ENCODE peak calls at places on chromosomes 6 and 20, in eight cellular contexts. E is choroid plexus epithelial cell, D is sigmoid colon, B is endothelial cell, F is progenitor cell of endocrine pancreas, K is DND-41, T is BJ, I is astrocyte of the spinal cord. W is an unnamed sample.

GRCh38 chr6:5598123-5598522 is 336.8 kb downstream of the FARS2 start:
- DNase-seq in F (no peak), B (no peak), E (no peak), K (no peak), T (no peak), I (no peak), D (no peak), W (no peak)

GRCh38 chr6:105080279-105080678 is 99.5 kb downstream of the POPDC3 start:
- DNase-seq in K (no peak), T (no peak), E (no peak), B (no peak), D (no peak), F (no peak), I (no peak), W (no peak)

GRCh38 chr6:166675736-166676135 is 48.7 kb upstream of the RPS6KA2 start:
- DNase-seq in F (no peak), D (no peak), K (no peak), T (no peak), B (no peak), I (no peak), E (no peak), W (no peak)

GRCh38 chr6:96927660-96928059 is 3.1 kb downstream of the KLHL32 start:
- DNase-seq in K (no peak), E (no peak), B (no peak), D (no peak), F (no peak), T (no peak), I (no peak), W (no peak)

GRCh38 chr6:131862486-131862885 is 54.7 kb downstream of the ENPP1 start:
- DNase-seq in D (no peak), K (no peak), E (no peak), F (no peak), B (no peak), T (no peak), I (no peak), W (no peak)

GRCh38 chr6:170091000-170091638 is 199.8 kb downstream of the DLL1 start:
- DNase-seq in E (no peak), T (no peak), I (no peak), D (peak), F (no peak), K (no peak), B (no peak), W (no peak)

GRCh38 chr6:40456390-40457013 is 130.7 kb downstream of the LRFN2 start:
- DNase-seq in T (no peak), F (no peak), E (no peak), K (no peak), I (no peak), D (no peak), B (no peak), W (no peak)

GRCh38 chr20:24584538-24585356 is 115.3 kb downstream of the SYNDIG1 start:
- DNase-seq in K (no peak), D (no peak), I (peak), T (no peak), F (no peak), E (peak), B (no peak), W (no peak)

GRCh38 chr20:46694484-46694883 is 5.2 kb upstream of the TP53RK start:
- DNase-seq in E (peak), K (peak), I (peak), F (no peak), D (peak), B (no peak), T (no peak), W (no peak)

GRCh38 chr6:139961190-139961589 is 586.7 kb upstream of the CITED2 start:
- DNase-seq in F (no peak), K (no peak), E (no peak), T (no peak), I (no peak), D (no peak), B (no peak), W (no peak)

GRCh38 chr20:33423141-33423834 is 20.3 kb downstream of the SNTA1 start:
- DNase-seq in B (no peak), E (peak), T (peak), F (no peak), I (peak), D (peak), K (no peak), W (peak)

GRCh38 chr6:152300517-152300916 is 336.6 kb downstream of the SYNE1 start:
- DNase-seq in D (no peak), E (no peak), I (no peak), F (no peak), K (no peak), T (no peak), B (no peak), W (no peak)

GRCh38 chr6:29986199-29986598 is 43.9 kb downstream of the HLA-A start:
- DNase-seq in I (no peak), B (no peak), D (no peak), F (no peak), E (no peak), T (no peak), K (no peak), W (no peak)

GRCh38 chr6:146890644-146891434 is 292.1 kb downstream of the ADGB start:
- DNase-seq in K (no peak), B (no peak), E (no peak), F (no peak), D (no peak), T (no peak), I (no peak), W (no peak)

GRCh38 chr6:56992703-56993102 is 37.8 kb downstream of the BEND6 start:
- DNase-seq in E (no peak), I (peak), F (no peak), B (no peak), D (no peak), T (no peak), K (no peak), W (no peak)

GRCh38 chr20:17735206-17735804 is 35.5 kb downstream of the BANF2 start:
- DNase-seq in I (peak), F (no peak), E (peak), D (no peak), T (no peak), K (no peak), B (no peak), W (no peak)

GRCh38 chr6:142945071-142945445 is at the start of gene HIVEP2:
- DNase-seq in E (peak), I (peak), K (peak), B (peak), T (no peak), D (peak), F (peak), W (no peak)
- TF ChIP-seq CTCF in E (no peak), I (no peak), K (no peak), B (no peak), T (no peak), D (no peak), F (no peak), W (no peak)

GRCh38 chr6:90982581-90982980 is 395.7 kb upstream of the MAP3K7 start:
- DNase-seq in D (no peak), B (no peak), F (no peak), T (no peak), I (no peak), E (no peak), K (no peak), W (no peak)

GRCh38 chr6:90978046-90978445 is 391.2 kb upstream of the MAP3K7 start:
- DNase-seq in T (no peak), E (peak), D (no peak), F (no peak), B (no peak), K (no peak), I (no peak), W (no peak)

GRCh38 chr6:90977513-90977912 is 390.6 kb upstream of the MAP3K7 start:
- DNase-seq in K (no peak), B (no peak), T (no peak), E (no peak), F (no peak), I (no peak), D (no peak), W (no peak)

GRCh38 chr6:90982051-90982450 is 395.2 kb upstream of the MAP3K7 start:
- DNase-seq in K (no peak), F (no peak), T (no peak), D (no peak), I (no peak), E (no peak), B (no peak), W (no peak)

GRCh38 chr6:90983462-90983861 is 396.6 kb upstream of the MAP3K7 start:
- DNase-seq in E (no peak), T (no peak), F (no peak), I (no peak), D (no peak), B (no peak), K (no peak), W (no peak)
- TF ChIP-seq CTCF in E (no peak), T (no peak), F (no peak), I (no peak), D (no peak), B (no peak), K (no peak), W (no peak)

GRCh38 chr6:78308025-78308424 is 559.3 kb upstream of the IRAK1BP1 start:
- DNase-seq in I (no peak), F (no peak), B (peak), K (no peak), E (peak), T (no peak), D (no peak), W (no peak)
- TF ChIP-seq CTCF in I (no peak), F (no peak), B (peak), K (no peak), E (peak), T (no peak), D (no peak), W (no peak)

GRCh38 chr6:154998855-154999254 is 3.7 kb downstream of the TIAM2 start:
- DNase-seq in K (no peak), T (no peak), B (no peak), F (no peak), I (no peak), D (no peak), E (no peak), W (no peak)

GRCh38 chr6:155004576-155005345 is 9.6 kb downstream of the TIAM2 start:
- DNase-seq in T (no peak), K (no peak), B (no peak), E (no peak), F (no peak), I (no peak), D (no peak), W (no peak)

GRCh38 chr6:154996841-154997311 is 1.8 kb downstream of the TIAM2 start:
- DNase-seq in B (no peak), K (no peak), I (no peak), T (no peak), F (no peak), D (no peak), E (no peak), W (no peak)

GRCh38 chr6:155004017-155004416 is 8.9 kb downstream of the TIAM2 start:
- DNase-seq in F (no peak), E (no peak), B (no peak), K (no peak), I (no peak), D (no peak), T (no peak), W (no peak)

DNA sequence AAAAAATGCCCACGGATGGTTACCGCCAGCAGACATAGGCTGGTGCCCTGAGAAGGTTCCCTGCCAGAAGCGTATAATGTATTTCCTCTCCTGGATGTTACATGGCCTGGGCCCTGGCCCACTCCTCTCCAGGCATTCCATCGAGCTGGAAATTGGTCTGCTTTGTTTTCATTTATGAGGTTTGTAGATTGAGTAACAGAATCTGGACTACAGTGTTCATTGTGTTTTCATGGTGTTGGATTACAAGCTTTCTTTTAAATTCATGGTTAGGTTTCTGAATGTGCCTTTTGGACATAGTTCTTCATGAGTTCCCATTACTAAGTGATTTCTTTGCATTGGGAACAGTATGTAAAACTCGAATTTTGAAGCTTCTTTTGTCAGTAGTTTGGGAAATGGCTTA is 6.4 kb downstream of the TIAM2 start:
- DNase-seq in D (no peak), F (no peak), B (no peak), T (no peak), I (peak), K (no peak), E (peak), W (no peak)
- TF ChIP-seq CTCF in D (no peak), F (no peak), B (no peak), T (no peak), I (no peak), K (no peak), E (no peak), W (no peak)